ENCODE peak calls at places on chromosomes 5 and 9, in six cellular contexts. One of them, this sample, is unnamed.

GRCh38 chr9:14400658-14400995 is 86.7 kb upstream of the NFIB start:
- DNase-seq in GM23338: peak
- DNase-seq in IMR-90: peak
- DNase-seq in CD4-positive, CD25-positive, alpha-beta regulatory T cell: no peak
- DNase-seq in cardiac muscle cell: no peak
- DNase-seq in A549: peak
- DNase-seq in this sample: peak

GRCh38 chr9:1580215-1580614 is 434.9 kb upstream of the SMARCA2 start:
- DNase-seq in cardiac muscle cell: no peak
- DNase-seq in IMR-90: no peak
- DNase-seq in GM23338: no peak
- DNase-seq in A549: no peak
- DNase-seq in CD4-positive, CD25-positive, alpha-beta regulatory T cell: no peak
- DNase-seq in this sample: no peak

GRCh38 chr5:138697720-138698360 is 55.4 kb upstream of the CTNNA1 start:
- DNase-seq in GM23338: no peak
- DNase-seq in CD4-positive, CD25-positive, alpha-beta regulatory T cell: no peak
- DNase-seq in IMR-90: no peak
- DNase-seq in cardiac muscle cell: no peak
- DNase-seq in A549: no peak
- DNase-seq in this sample: no peak

GRCh38 chr5:111950660-111951059 is 193.7 kb upstream of the NREP start:
- DNase-seq in CD4-positive, CD25-positive, alpha-beta regulatory T cell: no peak
- DNase-seq in A549: no peak
- DNase-seq in GM23338: no peak
- DNase-seq in cardiac muscle cell: no peak
- DNase-seq in IMR-90: peak
- DNase-seq in this sample: no peak

GRCh38 chr5:79512692-79513518 is 1.0 kb downstream of the HOMER1 start:
- DNase-seq in CD4-positive, CD25-positive, alpha-beta regulatory T cell: no peak
- DNase-seq in cardiac muscle cell: peak
- DNase-seq in GM23338: peak
- DNase-seq in A549: peak
- DNase-seq in IMR-90: peak
- DNase-seq in this sample: no peak

GRCh38 chr5:59496524-59497134 is 396.9 kb downstream of the PDE4D start:
- DNase-seq in cardiac muscle cell: no peak
- DNase-seq in GM23338: peak
- DNase-seq in A549: no peak
- DNase-seq in IMR-90: peak
- DNase-seq in CD4-positive, CD25-positive, alpha-beta regulatory T cell: no peak
- DNase-seq in this sample: no peak

GRCh38 chr9:13324988-13325387 is 45.5 kb upstream of the MPDZ start:
- DNase-seq in cardiac muscle cell: no peak
- DNase-seq in CD4-positive, CD25-positive, alpha-beta regulatory T cell: no peak
- DNase-seq in A549: no peak
- DNase-seq in GM23338: no peak
- DNase-seq in IMR-90: no peak
- DNase-seq in this sample: no peak

GRCh38 chr9:90299963-90300362 is 342.7 kb downstream of the DIRAS2 start:
- DNase-seq in CD4-positive, CD25-positive, alpha-beta regulatory T cell: no peak
- DNase-seq in A549: no peak
- DNase-seq in IMR-90: no peak
- DNase-seq in GM23338: no peak
- DNase-seq in cardiac muscle cell: no peak
- DNase-seq in this sample: no peak

GRCh38 chr5:172361566-172362238 is 78.1 kb upstream of the UBTD2 start:
- DNase-seq in GM23338: no peak
- DNase-seq in cardiac muscle cell: no peak
- DNase-seq in IMR-90: peak
- DNase-seq in CD4-positive, CD25-positive, alpha-beta regulatory T cell: no peak
- DNase-seq in A549: peak
- DNase-seq in this sample: no peak

GRCh38 chr9:6538666-6539071 is 106.9 kb downstream of the GLDC start:
- DNase-seq in GM23338: no peak
- DNase-seq in IMR-90: peak
- DNase-seq in cardiac muscle cell: no peak
- DNase-seq in A549: no peak
- DNase-seq in CD4-positive, CD25-positive, alpha-beta regulatory T cell: no peak
- DNase-seq in this sample: no peak

GRCh38 chr5:57986746-57987145 is 473.1 kb downstream of the PLK2 start:
- DNase-seq in GM23338: no peak
- DNase-seq in IMR-90: peak
- DNase-seq in cardiac muscle cell: no peak
- DNase-seq in A549: no peak
- DNase-seq in CD4-positive, CD25-positive, alpha-beta regulatory T cell: no peak
- DNase-seq in this sample: peak

GRCh38 chr9:33265211-33265885 is 499 bp downstream of the CHMP5 start:
- DNase-seq in cardiac muscle cell: no peak
- DNase-seq in A549: no peak
- DNase-seq in CD4-positive, CD25-positive, alpha-beta regulatory T cell: no peak
- DNase-seq in GM23338: no peak
- DNase-seq in IMR-90: no peak
- DNase-seq in this sample: no peak

GRCh38 chr5:56829137-56829536 is 13.8 kb downstream of the MAP3K1 start:
- DNase-seq in cardiac muscle cell: no peak
- DNase-seq in A549: no peak
- DNase-seq in CD4-positive, CD25-positive, alpha-beta regulatory T cell: peak
- DNase-seq in GM23338: no peak
- DNase-seq in IMR-90: peak
- DNase-seq in this sample: no peak

GRCh38 chr5:57499262-57500050 is 16.8 kb upstream of the ACTBL2 start:
- DNase-seq in A549: peak
- DNase-seq in GM23338: peak
- DNase-seq in CD4-positive, CD25-positive, alpha-beta regulatory T cell: no peak
- DNase-seq in cardiac muscle cell: peak
- DNase-seq in IMR-90: peak
- DNase-seq in this sample: no peak

GRCh38 chr5:122311888-122312669 is at the start of gene SNCAIP:
- DNase-seq in cardiac muscle cell: peak
- DNase-seq in A549: peak
- DNase-seq in CD4-positive, CD25-positive, alpha-beta regulatory T cell: no peak
- DNase-seq in GM23338: peak
- DNase-seq in IMR-90: peak
- DNase-seq in this sample: peak

GRCh38 chr5:2670856-2671404 is 80.5 kb downstream of the IRX2 start:
- DNase-seq in cardiac muscle cell: no peak
- DNase-seq in CD4-positive, CD25-positive, alpha-beta regulatory T cell: no peak
- DNase-seq in GM23338: no peak
- DNase-seq in IMR-90: no peak
- DNase-seq in A549: no peak
- DNase-seq in this sample: no peak

GRCh38 chr9:87606921-87607521 is 109.4 kb downstream of the DAPK1 start:
- DNase-seq in A549: peak
- DNase-seq in GM23338: no peak
- DNase-seq in IMR-90: peak
- DNase-seq in cardiac muscle cell: no peak
- DNase-seq in CD4-positive, CD25-positive, alpha-beta regulatory T cell: no peak
- DNase-seq in this sample: no peak

GRCh38 chr9:133731876-133732321 is 6.3 kb downstream of the SARDH start:
- DNase-seq in GM23338: peak
- DNase-seq in IMR-90: peak
- DNase-seq in cardiac muscle cell: peak
- DNase-seq in A549: peak
- DNase-seq in CD4-positive, CD25-positive, alpha-beta regulatory T cell: no peak
- DNase-seq in this sample: no peak

GRCh38 chr9:76530458-76531100 is 71.6 kb downstream of the GCNT1 start:
- DNase-seq in cardiac muscle cell: no peak
- DNase-seq in IMR-90: peak
- DNase-seq in CD4-positive, CD25-positive, alpha-beta regulatory T cell: no peak
- DNase-seq in A549: no peak
- DNase-seq in GM23338: no peak
- DNase-seq in this sample: no peak

GRCh38 chr9:4866239-4866969 is 73.7 kb downstream of the RCL1 start:
- DNase-seq in cardiac muscle cell: no peak
- DNase-seq in A549: no peak
- DNase-seq in GM23338: no peak
- DNase-seq in CD4-positive, CD25-positive, alpha-beta regulatory T cell: no peak
- DNase-seq in IMR-90: peak
- DNase-seq in this sample: no peak

GRCh38 chr5:160837749-160838593 is 14.0 kb downstream of the ATP10B start:
- DNase-seq in A549: no peak
- DNase-seq in CD4-positive, CD25-positive, alpha-beta regulatory T cell: no peak
- DNase-seq in GM23338: no peak
- DNase-seq in IMR-90: no peak
- DNase-seq in cardiac muscle cell: no peak
- DNase-seq in this sample: no peak

GRCh38 chr5:117103703-117104102 is 529.1 kb upstream of the SEMA6A start:
- DNase-seq in cardiac muscle cell: peak
- DNase-seq in A549: no peak
- DNase-seq in GM23338: peak
- DNase-seq in IMR-90: no peak
- DNase-seq in CD4-positive, CD25-positive, alpha-beta regulatory T cell: no peak
- DNase-seq in this sample: no peak

GRCh38 chr5:57953830-57954229 is 471.2 kb upstream of the ACTBL2 start:
- DNase-seq in cardiac muscle cell: no peak
- DNase-seq in A549: no peak
- DNase-seq in GM23338: no peak
- DNase-seq in IMR-90: no peak
- DNase-seq in CD4-positive, CD25-positive, alpha-beta regulatory T cell: no peak
- DNase-seq in this sample: no peak

GRCh38 chr5:80220268-80220897 is 35.5 kb downstream of the SERINC5 start:
- DNase-seq in GM23338: no peak
- DNase-seq in cardiac muscle cell: no peak
- DNase-seq in CD4-positive, CD25-positive, alpha-beta regulatory T cell: no peak
- DNase-seq in A549: no peak
- DNase-seq in IMR-90: no peak
- DNase-seq in this sample: no peak

GRCh38 chr9:34337404-34337803 is 8.0 kb downstream of the NUDT2 start:
- DNase-seq in A549: no peak
- DNase-seq in GM23338: peak
- DNase-seq in CD4-positive, CD25-positive, alpha-beta regulatory T cell: no peak
- DNase-seq in cardiac muscle cell: no peak
- DNase-seq in IMR-90: peak
- DNase-seq in this sample: no peak

GRCh38 chr5:73172893-73173292 is at the start of gene TMEM174:
- DNase-seq in CD4-positive, CD25-positive, alpha-beta regulatory T cell: no peak
- DNase-seq in GM23338: no peak
- DNase-seq in A549: no peak
- DNase-seq in IMR-90: no peak
- DNase-seq in cardiac muscle cell: no peak
- DNase-seq in this sample: no peak

GRCh38 chr5:12854386-12854785 is 950.1 kb upstream of the CTNND2 start:
- DNase-seq in CD4-positive, CD25-positive, alpha-beta regulatory T cell: no peak
- DNase-seq in GM23338: no peak
- DNase-seq in A549: no peak
- DNase-seq in IMR-90: no peak
- DNase-seq in cardiac muscle cell: no peak
- DNase-seq in this sample: no peak

GRCh38 chr5:12845549-12846159 is 941.4 kb upstream of the CTNND2 start:
- DNase-seq in IMR-90: no peak
- DNase-seq in A549: no peak
- DNase-seq in GM23338: peak
- DNase-seq in CD4-positive, CD25-positive, alpha-beta regulatory T cell: no peak
- DNase-seq in cardiac muscle cell: no peak
- DNase-seq in this sample: no peak

GRCh38 chr5:12848709-12849108 is 944.5 kb upstream of the CTNND2 start:
- DNase-seq in GM23338: no peak
- DNase-seq in A549: no peak
- DNase-seq in CD4-positive, CD25-positive, alpha-beta regulatory T cell: no peak
- DNase-seq in cardiac muscle cell: no peak
- DNase-seq in IMR-90: no peak
- DNase-seq in this sample: no peak
- H3K27ac ChIP-seq in GM23338: no peak
- H3K27ac ChIP-seq in A549: no peak
- H3K27ac ChIP-seq in CD4-positive, CD25-positive, alpha-beta regulatory T cell: no peak
- H3K27ac ChIP-seq in cardiac muscle cell: no peak
- H3K27ac ChIP-seq in IMR-90: no peak
- H3K27ac ChIP-seq in this sample: no peak

GRCh38 chr5:95857185-95857945 is 34.8 kb upstream of the GLRX start:
- DNase-seq in GM23338: no peak
- DNase-seq in A549: no peak
- DNase-seq in CD4-positive, CD25-positive, alpha-beta regulatory T cell: no peak
- DNase-seq in cardiac muscle cell: no peak
- DNase-seq in IMR-90: peak
- DNase-seq in this sample: peak
- H3K27ac ChIP-seq in GM23338: no peak
- H3K27ac ChIP-seq in A549: peak
- H3K27ac ChIP-seq in CD4-positive, CD25-positive, alpha-beta regulatory T cell: no peak
- H3K27ac ChIP-seq in cardiac muscle cell: peak
- H3K27ac ChIP-seq in IMR-90: peak
- H3K27ac ChIP-seq in this sample: peak

GRCh38 chr5:146588806-146589355 is 72.9 kb upstream of the GPR151 start:
- DNase-seq in IMR-90: no peak
- DNase-seq in cardiac muscle cell: no peak
- DNase-seq in A549: no peak
- DNase-seq in GM23338: no peak
- DNase-seq in CD4-positive, CD25-positive, alpha-beta regulatory T cell: no peak
- DNase-seq in this sample: no peak
- H3K27ac ChIP-seq in IMR-90: no peak
- H3K27ac ChIP-seq in cardiac muscle cell: no peak
- H3K27ac ChIP-seq in A549: no peak
- H3K27ac ChIP-seq in GM23338: no peak
- H3K27ac ChIP-seq in CD4-positive, CD25-positive, alpha-beta regulatory T cell: no peak
- H3K27ac ChIP-seq in this sample: no peak

GRCh38 chr9:38011991-38012390 is 57.0 kb downstream of the SHB start:
- DNase-seq in GM23338: no peak
- DNase-seq in CD4-positive, CD25-positive, alpha-beta regulatory T cell: no peak
- DNase-seq in A549: no peak
- DNase-seq in IMR-90: no peak
- DNase-seq in cardiac muscle cell: no peak
- DNase-seq in this sample: no peak
- H3K27ac ChIP-seq in GM23338: no peak
- H3K27ac ChIP-seq in CD4-positive, CD25-positive, alpha-beta regulatory T cell: no peak
- H3K27ac ChIP-seq in A549: no peak
- H3K27ac ChIP-seq in IMR-90: no peak
- H3K27ac ChIP-seq in cardiac muscle cell: no peak
- H3K27ac ChIP-seq in this sample: no peak

GRCh38 chr9:116857321-116857720 is 170.2 kb downstream of the TRIM32 start:
- DNase-seq in GM23338: no peak
- DNase-seq in CD4-positive, CD25-positive, alpha-beta regulatory T cell: no peak
- DNase-seq in cardiac muscle cell: no peak
- DNase-seq in A549: no peak
- DNase-seq in IMR-90: no peak
- DNase-seq in this sample: no peak
- H3K27ac ChIP-seq in GM23338: no peak
- H3K27ac ChIP-seq in CD4-positive, CD25-positive, alpha-beta regulatory T cell: no peak
- H3K27ac ChIP-seq in cardiac muscle cell: no peak
- H3K27ac ChIP-seq in A549: no peak
- H3K27ac ChIP-seq in IMR-90: no peak
- H3K27ac ChIP-seq in this sample: no peak

GRCh38 chr5:132446621-132447020 is 44.0 kb downstream of the IRF1 start:
- DNase-seq in CD4-positive, CD25-positive, alpha-beta regulatory T cell: no peak
- DNase-seq in A549: no peak
- DNase-seq in GM23338: no peak
- DNase-seq in cardiac muscle cell: no peak
- DNase-seq in IMR-90: peak
- DNase-seq in this sample: peak
- H3K27ac ChIP-seq in CD4-positive, CD25-positive, alpha-beta regulatory T cell: peak
- H3K27ac ChIP-seq in A549: no peak
- H3K27ac ChIP-seq in GM23338: no peak
- H3K27ac ChIP-seq in cardiac muscle cell: no peak
- H3K27ac ChIP-seq in IMR-90: no peak
- H3K27ac ChIP-seq in this sample: peak

DNA sequence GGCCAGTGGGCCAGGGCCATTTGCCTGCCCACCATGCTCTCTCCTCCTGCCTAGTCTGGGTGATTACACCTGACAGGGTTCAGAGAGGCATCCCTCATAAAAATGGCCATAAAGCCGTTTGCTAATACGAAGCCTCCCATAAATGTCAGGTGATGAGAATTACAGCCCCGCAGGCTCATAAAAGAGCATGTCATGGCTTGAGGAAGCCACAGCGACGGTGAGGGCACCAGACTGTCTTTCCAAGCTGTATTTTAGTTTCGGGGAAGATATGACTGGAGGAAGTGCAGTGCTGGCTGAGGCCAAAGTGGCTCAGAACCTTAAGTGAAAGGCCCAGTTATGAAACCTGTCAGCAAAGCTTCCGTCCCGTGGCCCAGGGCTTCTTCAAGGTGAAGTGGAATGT is 18.5 kb upstream of the TCERG1 start:
- DNase-seq in IMR-90: no peak
- DNase-seq in A549: no peak
- DNase-seq in GM23338: no peak
- DNase-seq in cardiac muscle cell: no peak
- DNase-seq in CD4-positive, CD25-positive, alpha-beta regulatory T cell: no peak
- DNase-seq in this sample: no peak
- H3K27ac ChIP-seq in IMR-90: no peak
- H3K27ac ChIP-seq in A549: no peak
- H3K27ac ChIP-seq in GM23338: no peak
- H3K27ac ChIP-seq in cardiac muscle cell: no peak
- H3K27ac ChIP-seq in CD4-positive, CD25-positive, alpha-beta regulatory T cell: no peak
- H3K27ac ChIP-seq in this sample: no peak

This sample was measured in uterus.